ENCODE peak calls at places on chromosomes 2 and 18, in six cellular contexts. One of them, this sample, is unnamed.

GRCh38 chr2:240455719-240456606 is 20.5 kb downstream of the GPC1 start:
- DNase-seq in H1: peak
- DNase-seq in tibial artery: no peak
- DNase-seq in PC-3: no peak
- DNase-seq in CD4-positive, alpha-beta T cell: no peak
- DNase-seq in mammary epithelial cell: no peak
- DNase-seq in this sample: no peak

GRCh38 chr2:215149894-215150293 is 11.5 kb upstream of the ABCA12 start:
- DNase-seq in mammary epithelial cell: no peak
- DNase-seq in CD4-positive, alpha-beta T cell: no peak
- DNase-seq in H1: no peak
- DNase-seq in PC-3: no peak
- DNase-seq in tibial artery: no peak
- DNase-seq in this sample: no peak

GRCh38 chr2:240236217-240237111 is 96.0 kb upstream of the OTOS start:
- DNase-seq in mammary epithelial cell: no peak
- DNase-seq in tibial artery: peak
- DNase-seq in CD4-positive, alpha-beta T cell: no peak
- DNase-seq in H1: peak
- DNase-seq in PC-3: no peak
- DNase-seq in this sample: peak

GRCh38 chr2:96353606-96354095 is 18.1 kb downstream of the NCAPH start:
- DNase-seq in H1: no peak
- DNase-seq in CD4-positive, alpha-beta T cell: no peak
- DNase-seq in mammary epithelial cell: no peak
- DNase-seq in PC-3: no peak
- DNase-seq in tibial artery: no peak
- DNase-seq in this sample: no peak

GRCh38 chr2:149544692-149545091 is 42.9 kb downstream of the MMADHC start:
- DNase-seq in PC-3: no peak
- DNase-seq in CD4-positive, alpha-beta T cell: no peak
- DNase-seq in tibial artery: no peak
- DNase-seq in H1: no peak
- DNase-seq in mammary epithelial cell: no peak
- DNase-seq in this sample: no peak

GRCh38 chr2:232203166-232203891 is 175.2 kb upstream of the ALPP start:
- DNase-seq in mammary epithelial cell: no peak
- DNase-seq in tibial artery: no peak
- DNase-seq in H1: no peak
- DNase-seq in CD4-positive, alpha-beta T cell: no peak
- DNase-seq in PC-3: no peak
- DNase-seq in this sample: no peak

GRCh38 chr2:18083806-18084205 is 205.3 kb downstream of the KCNS3 start:
- DNase-seq in tibial artery: no peak
- DNase-seq in mammary epithelial cell: no peak
- DNase-seq in H1: no peak
- DNase-seq in CD4-positive, alpha-beta T cell: no peak
- DNase-seq in PC-3: no peak
- DNase-seq in this sample: no peak

GRCh38 chr18:62384610-62385097 is 59.5 kb downstream of the TNFRSF11A start:
- DNase-seq in H1: peak
- DNase-seq in CD4-positive, alpha-beta T cell: no peak
- DNase-seq in PC-3: peak
- DNase-seq in tibial artery: no peak
- DNase-seq in mammary epithelial cell: peak
- DNase-seq in this sample: no peak

GRCh38 chr2:32732912-32733472 is 105.1 kb downstream of the TTC27 start:
- DNase-seq in tibial artery: no peak
- DNase-seq in CD4-positive, alpha-beta T cell: no peak
- DNase-seq in mammary epithelial cell: no peak
- DNase-seq in H1: no peak
- DNase-seq in PC-3: no peak
- DNase-seq in this sample: no peak

GRCh38 chr18:29087616-29088246 is 910.8 kb upstream of the CDH2 start:
- DNase-seq in tibial artery: no peak
- DNase-seq in CD4-positive, alpha-beta T cell: no peak
- DNase-seq in PC-3: no peak
- DNase-seq in H1: no peak
- DNase-seq in mammary epithelial cell: no peak
- DNase-seq in this sample: no peak

GRCh38 chr2:31318360-31319336 is 84.7 kb downstream of the EHD3 start:
- DNase-seq in CD4-positive, alpha-beta T cell: peak
- DNase-seq in H1: no peak
- DNase-seq in mammary epithelial cell: peak
- DNase-seq in tibial artery: no peak
- DNase-seq in PC-3: no peak
- DNase-seq in this sample: no peak

GRCh38 chr2:191189112-191189635 is 38.4 kb upstream of the STAT4 start:
- DNase-seq in PC-3: peak
- DNase-seq in mammary epithelial cell: peak
- DNase-seq in tibial artery: no peak
- DNase-seq in CD4-positive, alpha-beta T cell: no peak
- DNase-seq in H1: no peak
- DNase-seq in this sample: no peak

GRCh38 chr2:197867630-197868029 is 63.2 kb downstream of the PLCL1 start:
- DNase-seq in mammary epithelial cell: no peak
- DNase-seq in tibial artery: no peak
- DNase-seq in H1: no peak
- DNase-seq in PC-3: no peak
- DNase-seq in CD4-positive, alpha-beta T cell: no peak
- DNase-seq in this sample: no peak

GRCh38 chr18:21598726-21599584 is 1.5 kb downstream of the ESCO1 start:
- DNase-seq in tibial artery: no peak
- DNase-seq in PC-3: peak
- DNase-seq in mammary epithelial cell: peak
- DNase-seq in H1: no peak
- DNase-seq in CD4-positive, alpha-beta T cell: no peak
- DNase-seq in this sample: no peak

GRCh38 chr2:9030882-9031645 is 27.6 kb upstream of the MBOAT2 start:
- DNase-seq in mammary epithelial cell: peak
- DNase-seq in H1: no peak
- DNase-seq in tibial artery: no peak
- DNase-seq in CD4-positive, alpha-beta T cell: no peak
- DNase-seq in PC-3: peak
- DNase-seq in this sample: no peak

GRCh38 chr2:104923665-104924064 is 69.8 kb downstream of the POU3F3 start:
- DNase-seq in H1: no peak
- DNase-seq in PC-3: peak
- DNase-seq in tibial artery: no peak
- DNase-seq in CD4-positive, alpha-beta T cell: no peak
- DNase-seq in mammary epithelial cell: no peak
- DNase-seq in this sample: no peak

GRCh38 chr18:62763101-62763521 is 47.8 kb downstream of the PHLPP1 start:
- DNase-seq in mammary epithelial cell: peak
- DNase-seq in tibial artery: no peak
- DNase-seq in CD4-positive, alpha-beta T cell: no peak
- DNase-seq in H1: no peak
- DNase-seq in PC-3: peak
- DNase-seq in this sample: peak

GRCh38 chr18:30016179-30016578 is 1026.4 kb downstream of the DSC3 start:
- DNase-seq in mammary epithelial cell: peak
- DNase-seq in CD4-positive, alpha-beta T cell: no peak
- DNase-seq in H1: no peak
- DNase-seq in PC-3: peak
- DNase-seq in tibial artery: no peak
- DNase-seq in this sample: no peak

GRCh38 chr2:239461551-239462515 is 61.0 kb upstream of the HDAC4 start:
- DNase-seq in CD4-positive, alpha-beta T cell: no peak
- DNase-seq in H1: peak
- DNase-seq in tibial artery: peak
- DNase-seq in mammary epithelial cell: no peak
- DNase-seq in PC-3: no peak
- DNase-seq in this sample: peak

GRCh38 chr2:230842473-230842872 is 22.3 kb upstream of the ITM2C start:
- DNase-seq in tibial artery: no peak
- DNase-seq in H1: no peak
- DNase-seq in CD4-positive, alpha-beta T cell: no peak
- DNase-seq in PC-3: no peak
- DNase-seq in mammary epithelial cell: peak
- DNase-seq in this sample: no peak

DNA sequence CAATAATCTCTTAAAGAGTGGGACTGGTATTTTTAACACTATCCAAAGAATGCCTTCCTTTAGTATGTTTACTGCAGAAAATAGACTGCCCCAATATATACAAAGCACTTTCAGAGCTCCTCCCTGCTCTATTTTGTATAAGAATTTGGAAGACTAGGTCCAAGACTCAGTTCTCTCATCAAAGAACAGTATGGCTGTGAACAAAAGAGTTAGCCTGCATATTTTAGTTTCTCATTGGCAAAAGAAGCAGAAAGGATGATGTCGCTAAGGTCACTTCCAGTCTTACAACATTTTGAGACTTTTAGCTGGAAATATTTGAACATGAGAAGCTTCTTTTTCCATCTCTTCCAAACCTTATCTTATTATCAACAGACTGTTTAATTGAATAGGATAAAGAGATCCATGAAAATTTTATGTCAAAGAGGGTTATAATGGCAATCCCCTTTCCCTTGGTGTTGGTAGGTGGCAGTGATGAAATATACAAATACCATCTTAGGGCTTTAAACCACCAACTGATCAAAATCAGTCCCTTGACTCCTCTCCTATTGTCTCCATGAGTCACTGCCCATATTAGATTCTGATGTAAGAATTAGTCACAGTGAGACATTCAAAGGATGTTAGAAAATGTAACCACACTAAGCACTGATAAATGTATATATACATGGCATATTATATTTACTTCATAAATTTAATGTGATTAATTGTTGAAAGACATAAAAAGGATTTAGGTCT is 266.9 kb upstream of the DSEL start:
- DNase-seq in CD4-positive, alpha-beta T cell: no peak
- DNase-seq in tibial artery: no peak
- DNase-seq in mammary epithelial cell: peak
- DNase-seq in PC-3: peak
- DNase-seq in H1: no peak
- DNase-seq in this sample: no peak
- H3K27ac ChIP-seq in CD4-positive, alpha-beta T cell: no peak
- H3K27ac ChIP-seq in tibial artery: no peak
- H3K27ac ChIP-seq in mammary epithelial cell: peak
- H3K27ac ChIP-seq in PC-3: peak
- H3K27ac ChIP-seq in H1: no peak
- H3K27ac ChIP-seq in this sample: peak

GRCh38 chr2:188974184-188974583 is at the start of gene COL3A1:
- DNase-seq in mammary epithelial cell: no peak
- DNase-seq in CD4-positive, alpha-beta T cell: no peak
- DNase-seq in H1: no peak
- DNase-seq in PC-3: no peak
- DNase-seq in tibial artery: peak
- DNase-seq in this sample: no peak

GRCh38 chr2:188975497-188976102 is 1.4 kb downstream of the COL3A1 start:
- DNase-seq in tibial artery: peak
- DNase-seq in mammary epithelial cell: no peak
- DNase-seq in CD4-positive, alpha-beta T cell: no peak
- DNase-seq in H1: no peak
- DNase-seq in PC-3: no peak
- DNase-seq in this sample: no peak

GRCh38 chr2:188979119-188979729 is 5.1 kb downstream of the COL3A1 start:
- DNase-seq in H1: no peak
- DNase-seq in tibial artery: no peak
- DNase-seq in PC-3: no peak
- DNase-seq in CD4-positive, alpha-beta T cell: no peak
- DNase-seq in mammary epithelial cell: no peak
- DNase-seq in this sample: no peak

GRCh38 chr2:188978291-188979081 is 4.3 kb downstream of the COL3A1 start:
- DNase-seq in tibial artery: no peak
- DNase-seq in PC-3: peak
- DNase-seq in CD4-positive, alpha-beta T cell: no peak
- DNase-seq in mammary epithelial cell: peak
- DNase-seq in H1: no peak
- DNase-seq in this sample: no peak

DNA sequence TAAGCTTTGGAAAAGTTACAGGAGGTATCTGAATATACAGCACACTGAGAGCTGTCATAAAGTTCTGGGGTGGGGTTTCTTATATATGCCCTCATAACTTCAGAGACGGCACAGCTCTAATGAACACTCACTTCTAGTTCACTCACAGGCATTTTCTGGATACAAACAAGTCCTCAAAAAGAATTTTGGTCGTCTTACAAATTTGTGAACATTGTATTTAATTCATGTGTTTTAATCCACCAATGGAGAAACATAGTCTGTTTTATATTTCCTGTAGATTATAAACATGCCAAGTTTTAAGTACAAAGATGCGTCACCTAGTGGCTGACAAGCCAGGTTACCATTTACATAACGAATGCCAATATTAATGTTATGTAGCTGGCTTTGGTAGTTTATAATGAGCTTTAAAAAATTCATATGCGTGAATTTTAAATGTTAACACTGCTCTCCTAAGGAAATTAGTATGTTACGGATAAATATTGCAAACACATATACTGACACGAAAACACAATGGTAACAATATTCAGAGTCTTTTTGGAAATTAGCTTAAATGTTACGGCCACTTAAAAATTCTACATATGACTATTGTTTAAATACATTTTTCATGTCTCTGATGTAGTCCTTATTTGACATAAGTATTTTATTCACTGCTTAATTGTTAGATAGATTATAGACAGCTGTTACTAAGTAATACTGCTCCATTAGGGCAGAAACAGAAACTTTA is 2.5 kb downstream of the COL3A1 start:
- DNase-seq in tibial artery: no peak
- DNase-seq in mammary epithelial cell: no peak
- DNase-seq in PC-3: peak
- DNase-seq in CD4-positive, alpha-beta T cell: no peak
- DNase-seq in H1: no peak
- DNase-seq in this sample: no peak
- TF ChIP-seq CTCF in tibial artery: peak
- TF ChIP-seq CTCF in mammary epithelial cell: peak
- TF ChIP-seq CTCF in PC-3: peak
- TF ChIP-seq CTCF in CD4-positive, alpha-beta T cell: no peak
- TF ChIP-seq CTCF in H1: no peak
- TF ChIP-seq CTCF in this sample: peak

GRCh38 chr18:70380915-70381896 is 92.4 kb downstream of the SOCS6 start:
- DNase-seq in mammary epithelial cell: no peak
- DNase-seq in H1: no peak
- DNase-seq in PC-3: no peak
- DNase-seq in tibial artery: no peak
- DNase-seq in CD4-positive, alpha-beta T cell: no peak
- DNase-seq in this sample: no peak
- H3K27ac ChIP-seq in mammary epithelial cell: peak
- H3K27ac ChIP-seq in H1: no peak
- H3K27ac ChIP-seq in PC-3: no peak
- H3K27ac ChIP-seq in tibial artery: no peak
- H3K27ac ChIP-seq in CD4-positive, alpha-beta T cell: no peak
- H3K27ac ChIP-seq in this sample: no peak

GRCh38 chr18:3851159-3851558 is 401.2 kb downstream of the TGIF1 start:
- DNase-seq in H1: no peak
- DNase-seq in CD4-positive, alpha-beta T cell: no peak
- DNase-seq in tibial artery: no peak
- DNase-seq in PC-3: no peak
- DNase-seq in mammary epithelial cell: no peak
- DNase-seq in this sample: no peak

GRCh38 chr18:3857544-3857943 is 407.6 kb downstream of the TGIF1 start:
- DNase-seq in tibial artery: no peak
- DNase-seq in H1: no peak
- DNase-seq in mammary epithelial cell: no peak
- DNase-seq in CD4-positive, alpha-beta T cell: no peak
- DNase-seq in PC-3: no peak
- DNase-seq in this sample: no peak

GRCh38 chr18:3855961-3856360 is 406.0 kb downstream of the TGIF1 start:
- DNase-seq in PC-3: no peak
- DNase-seq in CD4-positive, alpha-beta T cell: no peak
- DNase-seq in H1: no peak
- DNase-seq in tibial artery: no peak
- DNase-seq in mammary epithelial cell: no peak
- DNase-seq in this sample: no peak

GRCh38 chr18:3848316-3848715 is 398.3 kb downstream of the TGIF1 start:
- DNase-seq in CD4-positive, alpha-beta T cell: no peak
- DNase-seq in PC-3: no peak
- DNase-seq in mammary epithelial cell: peak
- DNase-seq in tibial artery: no peak
- DNase-seq in H1: no peak
- DNase-seq in this sample: no peak

GRCh38 chr18:3852321-3852720 is 402.3 kb downstream of the TGIF1 start:
- DNase-seq in CD4-positive, alpha-beta T cell: no peak
- DNase-seq in PC-3: no peak
- DNase-seq in H1: no peak
- DNase-seq in tibial artery: no peak
- DNase-seq in mammary epithelial cell: no peak
- DNase-seq in this sample: no peak
- TF ChIP-seq CTCF in CD4-positive, alpha-beta T cell: no peak
- TF ChIP-seq CTCF in PC-3: peak
- TF ChIP-seq CTCF in H1: peak
- TF ChIP-seq CTCF in tibial artery: no peak
- TF ChIP-seq CTCF in mammary epithelial cell: no peak
- TF ChIP-seq CTCF in this sample: no peak

This sample was measured in RWPE2.